ENCODE peak calls at places on chromosomes 5 and 9, in six cellular contexts. O is heart right ventricle; U is mucosa of descending colon; Z is CD8-positive, alpha-beta T cell; F is HCT116; I is neuronal stem cell. D is an unnamed sample. For H3K4me1, the result is how much of the 10 kb centered on the place peaks cover.

GRCh38 chr5:59562756-59563389 is 330.7 kb downstream of the PDE4D start:
- DNase-seq in O (no peak), U (peak), Z (peak), F (no peak), I (peak), D (peak)

GRCh38 chr9:5579881-5580280 is 49.0 kb upstream of the RIC1 start:
- DNase-seq in O (no peak), U (no peak), Z (no peak), F (no peak), I (no peak), D (no peak)

GRCh38 chr5:21823588-21823987 is 1029.6 kb downstream of the CDH12 start:
- DNase-seq in O (no peak), U (no peak), Z (no peak), F (no peak), I (no peak), D (no peak)

GRCh38 chr5:150637245-150638052 is 3.0 kb upstream of the SYNPO start:
- DNase-seq in O (no peak), U (no peak), Z (no peak), F (no peak), I (no peak), D (peak)

GRCh38 chr5:206927-207536 is 10.9 kb downstream of the CCDC127 start:
- DNase-seq in O (no peak), U (no peak), Z (no peak), F (no peak), I (no peak), D (peak)

GRCh38 chr9:1047605-1048235 is 2.4 kb upstream of the DMRT2 start:
- DNase-seq in O (no peak), U (peak), Z (no peak), F (no peak), I (no peak), D (no peak)

GRCh38 chr5:127434588-127434987 is 82.9 kb upstream of the PRRC1 start:
- DNase-seq in O (no peak), U (no peak), Z (no peak), F (no peak), I (no peak), D (no peak)

GRCh38 chr9:78070530-78070929 is 38.9 kb upstream of the GNAQ start:
- DNase-seq in O (no peak), U (no peak), Z (no peak), F (no peak), I (no peak), D (no peak)

GRCh38 chr5:35938518-35939227 is at the start of gene CAPSL:
- DNase-seq in O (peak), U (peak), Z (no peak), F (peak), I (peak), D (peak)

GRCh38 chr5:178331491-178331981 is 98.9 kb upstream of the PHYKPL start:
- DNase-seq in O (peak), U (peak), Z (no peak), F (no peak), I (no peak), D (no peak)

GRCh38 chr5:31047621-31048020 is 145.9 kb upstream of the CDH6 start:
- DNase-seq in O (no peak), U (no peak), Z (no peak), F (no peak), I (no peak), D (no peak)

GRCh38 chr5:161064800-161065199 is 212.8 kb upstream of the ATP10B start:
- DNase-seq in O (no peak), U (no peak), Z (no peak), F (no peak), I (no peak), D (peak)

GRCh38 chr9:115198018-115198417 is 80.1 kb upstream of the TNC start:
- DNase-seq in O (peak), U (peak), Z (no peak), F (no peak), I (no peak), D (no peak)

GRCh38 chr5:167232675-167233074 is 1058.8 kb upstream of the WWC1 start:
- DNase-seq in O (no peak), U (no peak), Z (no peak), F (no peak), I (no peak), D (no peak)

GRCh38 chr9:126377521-126377920 is 50.9 kb downstream of the MVB12B start:
- DNase-seq in O (no peak), U (no peak), Z (no peak), F (no peak), I (no peak), D (no peak)

GRCh38 chr5:139390639-139391569 is 1.2 kb upstream of the MZB1 start:
- DNase-seq in O (no peak), U (no peak), Z (no peak), F (no peak), I (no peak), D (peak)

GRCh38 chr5:165228184-165228583 is 1722.8 kb downstream of the MAT2B start:
- DNase-seq in O (no peak), U (no peak), Z (no peak), F (no peak), I (no peak), D (no peak)

GRCh38 chr5:152306386-152306785 is 98.7 kb downstream of the NMUR2 start:
- DNase-seq in O (no peak), U (no peak), Z (no peak), F (no peak), I (no peak), D (no peak)

GRCh38 chr5:65199988-65200668 is 281.6 kb downstream of the ADAMTS6 start:
- DNase-seq in O (no peak), U (no peak), Z (no peak), F (no peak), I (no peak), D (no peak)

GRCh38 chr5:36690041-36690941 is 83.9 kb downstream of the SLC1A3 start:
- DNase-seq in O (peak), U (peak), Z (peak), F (peak), I (peak), D (peak)

GRCh38 chr5:56656816-56657740 is 158.3 kb upstream of the MAP3K1 start:
- DNase-seq in O (no peak), U (no peak), Z (no peak), F (no peak), I (no peak), D (no peak)

GRCh38 chr9:95055337-95055850 is 262.1 kb downstream of the FANCC start:
- DNase-seq in O (no peak), U (peak), Z (no peak), F (no peak), I (no peak), D (peak)

GRCh38 chr5:157680239-157680638 is 8.9 kb downstream of the C5orf52 start:
- DNase-seq in O (no peak), U (no peak), Z (no peak), F (no peak), I (no peak), D (no peak)

GRCh38 chr5:157679801-157680200 is 8.5 kb downstream of the C5orf52 start:
- DNase-seq in O (no peak), U (no peak), Z (no peak), F (no peak), I (no peak), D (no peak)

GRCh38 chr5:157682257-157682656 is 10.9 kb downstream of the C5orf52 start:
- DNase-seq in O (no peak), U (no peak), Z (no peak), F (no peak), I (no peak), D (no peak)

GRCh38 chr5:157686841-157687554 is 15.7 kb downstream of the C5orf52 start:
- DNase-seq in O (no peak), U (no peak), Z (no peak), F (no peak), I (no peak), D (peak)

DNA sequence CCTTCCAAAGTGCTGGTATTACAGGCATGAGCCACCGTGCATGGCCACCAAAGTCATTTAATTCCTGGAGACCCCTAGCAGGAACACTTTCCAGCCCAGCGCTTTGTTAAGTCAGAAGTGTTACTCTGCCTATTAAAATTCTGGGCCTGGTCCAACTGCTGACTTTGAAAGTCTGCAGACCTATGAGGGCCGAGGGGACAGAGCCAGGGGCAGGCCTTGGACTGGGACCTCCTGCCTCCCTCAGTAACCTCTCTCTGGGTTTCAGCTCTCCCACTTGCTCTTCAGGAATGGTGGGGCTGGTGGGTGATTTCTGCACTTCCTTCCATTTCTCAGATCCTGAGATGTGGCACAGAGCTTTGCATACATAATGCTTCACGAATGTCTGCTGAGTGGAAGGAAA is 9.7 kb downstream of the C5orf52 start:
- DNase-seq in O (no peak), U (no peak), Z (no peak), F (no peak), I (no peak), D (no peak)
- H3K4me1 ChIP-seq in O (under half), U (under half), Z (under half), F (under half), I (under half), D (under half)

GRCh38 chr9:113623851-113624485 is 160.4 kb downstream of the RGS3 start:
- DNase-seq in O (no peak), U (no peak), Z (no peak), F (no peak), I (no peak), D (peak)

GRCh38 chr9:113626735-113627495 is 163.4 kb downstream of the RGS3 start:
- DNase-seq in O (peak), U (no peak), Z (no peak), F (no peak), I (no peak), D (peak)

GRCh38 chr9:113624721-113625120 is 161.2 kb downstream of the RGS3 start:
- DNase-seq in O (no peak), U (no peak), Z (no peak), F (no peak), I (no peak), D (peak)

GRCh38 chr9:113622600-113623400 is 159.3 kb downstream of the RGS3 start:
- DNase-seq in O (no peak), U (no peak), Z (no peak), F (peak), I (no peak), D (peak)

GRCh38 chr9:113625456-113625855 is 161.9 kb downstream of the RGS3 start:
- DNase-seq in O (no peak), U (no peak), Z (no peak), F (no peak), I (no peak), D (no peak)
- H3K4me1 ChIP-seq in O (under half), U (under half), Z (under half), F (under half), I (under half), D (under half)

GRCh38 chr9:108997112-108997511 is 16.2 kb downstream of the CTNNAL1 start:
- DNase-seq in O (no peak), U (no peak), Z (no peak), F (no peak), I (no peak), D (no peak)
- H3K4me1 ChIP-seq in O (under half), U (under half), Z (under half), F (under half), I (under half), D (under half)

GRCh38 chr5:119270121-119270565 is 85.7 kb upstream of the TNFAIP8 start:
- DNase-seq in O (no peak), U (no peak), Z (no peak), F (no peak), I (no peak), D (no peak)
- H3K4me1 ChIP-seq in O (under half), U (under half), Z (half or more), F (under half), I (under half), D (under half)

GRCh38 chr5:124660229-124661093 is 86.0 kb downstream of the ZNF608 start:
- DNase-seq in O (no peak), U (no peak), Z (no peak), F (no peak), I (no peak), D (peak)
- H3K4me1 ChIP-seq in O (half or more), U (half or more), Z (under half), F (half or more), I (half or more), D (half or more)

GRCh38 chr9:93587651-93588347 is 11.4 kb downstream of the PHF2 start:
- DNase-seq in O (no peak), U (no peak), Z (no peak), F (no peak), I (no peak), D (peak)

GRCh38 chr9:93587284-93587650 is 10.9 kb downstream of the PHF2 start:
- DNase-seq in O (no peak), U (no peak), Z (no peak), F (no peak), I (no peak), D (peak)

GRCh38 chr9:93590609-93591234 is 14.3 kb downstream of the PHF2 start:
- DNase-seq in O (no peak), U (no peak), Z (no peak), F (no peak), I (no peak), D (no peak)

GRCh38 chr9:93589688-93590087 is 13.3 kb downstream of the PHF2 start:
- DNase-seq in O (no peak), U (no peak), Z (no peak), F (no peak), I (peak), D (peak)

DNA sequence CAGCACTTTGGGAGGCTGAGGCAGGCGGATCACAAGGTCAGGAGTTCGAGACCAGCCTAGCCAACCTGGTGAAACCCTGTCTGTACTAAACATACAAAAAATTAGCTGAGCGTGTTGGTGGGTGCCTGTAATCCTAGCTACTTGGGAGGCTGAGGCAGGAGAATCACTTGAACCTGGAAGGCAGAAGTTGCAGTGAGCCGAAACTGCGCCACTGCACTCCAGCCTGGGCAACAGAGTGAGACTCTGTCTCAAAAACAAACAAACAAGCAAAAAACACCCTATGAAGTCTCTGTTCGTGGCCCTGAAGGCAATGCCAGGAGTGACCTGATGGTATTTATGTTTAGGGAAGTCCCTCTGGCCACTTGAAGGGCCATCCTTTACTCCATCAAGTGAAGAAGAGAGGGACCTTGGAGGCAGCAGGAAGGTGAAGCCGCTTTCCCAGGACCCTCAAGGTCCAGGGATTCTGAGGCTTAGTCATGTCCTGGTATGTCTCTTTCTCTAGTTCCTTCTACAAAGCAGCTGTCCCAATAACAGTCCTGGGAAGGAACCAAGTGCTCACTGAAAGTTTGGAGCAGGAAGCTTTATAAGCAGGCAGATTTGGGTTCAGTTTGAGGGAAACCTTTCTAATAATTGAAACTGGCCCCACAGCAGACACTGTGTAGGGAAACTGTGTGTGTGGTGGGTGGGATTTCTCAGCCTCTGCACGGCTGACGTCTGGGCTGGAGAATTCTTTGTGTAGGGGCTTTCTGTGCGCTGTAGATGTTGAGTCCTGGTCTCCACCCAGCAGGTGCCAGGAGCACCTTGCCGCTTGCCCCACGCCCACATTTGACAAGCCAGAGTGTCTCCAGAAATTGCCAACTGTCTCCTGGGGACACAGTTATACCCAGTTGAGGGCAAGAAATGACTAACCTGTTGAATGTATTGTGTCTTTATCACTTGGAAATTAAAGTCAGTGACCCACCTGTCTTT is 12.5 kb downstream of the PHF2 start:
- DNase-seq in O (no peak), U (no peak), Z (no peak), F (no peak), I (no peak), D (peak)
- H3K4me1 ChIP-seq in O (half or more), U (under half), Z (under half), F (under half), I (under half), D (under half)

GRCh38 chr5:42502613-42503470 is 79.6 kb downstream of the GHR start:
- DNase-seq in O (no peak), U (no peak), Z (no peak), F (no peak), I (no peak), D (no peak)

GRCh38 chr5:42507451-42508092 is 84.3 kb downstream of the GHR start:
- DNase-seq in O (no peak), U (no peak), Z (no peak), F (no peak), I (peak), D (peak)

GRCh38 chr5:42506662-42507061 is 83.4 kb downstream of the GHR start:
- DNase-seq in O (no peak), U (no peak), Z (no peak), F (no peak), I (no peak), D (no peak)
- H3K4me1 ChIP-seq in O (under half), U (under half), Z (under half), F (under half), I (under half), D (under half)